ENCODE peak calls at places on chromosome 1, in six cellular contexts. E is OCI-LY7; N is tibial nerve; P is ovary; V is upper lobe of right lung; X is CD8-positive, alpha-beta T cell. F is an unnamed sample.

GRCh38 chr1:14623090-14623489 is 24.6 kb downstream of the KAZN start:
- DNase-seq in E (no peak), N (no peak), P (no peak), V (no peak), X (no peak), F (no peak)

GRCh38 chr1:175193339-175193950 is 869 bp upstream of the KIAA0040 start:
- DNase-seq in E (no peak), N (no peak), P (no peak), V (no peak), X (no peak), F (no peak)

GRCh38 chr1:109509176-109510134 is at the start of gene AMIGO1:
- DNase-seq in E (peak; percentile 60), N (no peak), P (peak; percentile 85), V (peak; percentile 88), X (peak; percentile 56), F (no peak)

GRCh38 chr1:243713470-243714186 is 136.4 kb downstream of the AKT3 start:
- DNase-seq in E (no peak), N (no peak), P (no peak), V (no peak), X (peak; percentile 11), F (no peak)

GRCh38 chr1:7302873-7303272 is 468.2 kb upstream of the VAMP3 start:
- DNase-seq in E (no peak), N (no peak), P (no peak), V (no peak), X (no peak), F (peak; percentile 6)

GRCh38 chr1:165507570-165507969 is 36.2 kb upstream of the LRRC52 start:
- DNase-seq in E (no peak), N (no peak), P (no peak), V (no peak), X (no peak), F (no peak)

GRCh38 chr1:55957233-55957632 is 622.1 kb downstream of the PLPP3 start:
- DNase-seq in E (no peak), N (no peak), P (no peak), V (no peak), X (no peak), F (no peak)

GRCh38 chr1:185479781-185480180 is 162.7 kb upstream of the IVNS1ABP start:
- DNase-seq in E (no peak), N (no peak), P (no peak), V (no peak), X (no peak), F (no peak)

GRCh38 chr1:163406787-163407186 is 85.0 kb downstream of the NUF2 start:
- DNase-seq in E (no peak), N (no peak), P (no peak), V (no peak), X (no peak), F (no peak)

GRCh38 chr1:110674337-110675059 is at the start of gene KCNA3:
- DNase-seq in E (peak; percentile 79), N (no peak), P (peak; percentile 66), V (peak; percentile 81), X (peak; percentile 65), F (no peak)

GRCh38 chr1:31764307-31765040 is at the start of gene ADGRB2:
- DNase-seq in E (peak; percentile 31), N (no peak), P (peak; percentile 55), V (no peak), X (no peak), F (no peak)

GRCh38 chr1:84719477-84720274 is 29.4 kb upstream of the SSX2IP start:
- DNase-seq in E (no peak), N (no peak), P (no peak), V (no peak), X (no peak), F (no peak)
- H3K4me3 ChIP-seq in E (no peak overlapping the region), N (no peak overlapping the region), P (no peak overlapping the region), V (peak overlapping the region; percentile 12), X (no peak overlapping the region), F (no peak overlapping the region)

DNA sequence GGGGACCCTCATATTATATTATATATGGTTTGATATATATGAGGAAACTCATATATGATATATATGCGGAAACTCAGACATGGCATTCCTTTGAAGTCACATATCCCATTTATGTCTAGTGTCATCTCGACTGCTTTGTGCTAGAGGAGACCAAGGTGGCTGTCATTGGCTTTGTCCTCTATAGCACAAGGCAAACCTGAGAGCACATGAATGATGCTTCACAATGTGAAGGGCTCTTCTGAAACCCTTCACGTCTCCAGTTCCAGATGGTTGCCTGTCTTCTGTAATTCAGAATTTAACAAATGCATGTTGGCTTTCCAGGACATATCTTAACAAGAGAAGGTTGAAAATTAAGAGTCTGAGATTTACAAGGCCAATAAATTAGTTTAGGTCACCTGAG is 303.6 kb downstream of the BARHL2 start:
- DNase-seq in E (no peak), N (no peak), P (no peak), V (no peak), X (no peak), F (no peak)
- TF ChIP-seq CTCF in E (no peak), N (no peak), P (no peak), V (no peak), X (no peak), F (no peak)

GRCh38 chr1:212305342-212305741 is 20.1 kb downstream of the PPP2R5A start:
- DNase-seq in E (no peak), N (no peak), P (no peak), V (no peak), X (no peak), F (no peak)

GRCh38 chr1:212297338-212297737 is 12.1 kb downstream of the PPP2R5A start:
- DNase-seq in E (no peak), N (no peak), P (no peak), V (no peak), X (no peak), F (no peak)

GRCh38 chr1:212295579-212295978 is 10.4 kb downstream of the PPP2R5A start:
- DNase-seq in E (no peak), N (no peak), P (no peak), V (no peak), X (no peak), F (no peak)

GRCh38 chr1:212302745-212303383 is 17.7 kb downstream of the PPP2R5A start:
- DNase-seq in E (no peak), N (no peak), P (no peak), V (no peak), X (no peak), F (no peak)

DNA sequence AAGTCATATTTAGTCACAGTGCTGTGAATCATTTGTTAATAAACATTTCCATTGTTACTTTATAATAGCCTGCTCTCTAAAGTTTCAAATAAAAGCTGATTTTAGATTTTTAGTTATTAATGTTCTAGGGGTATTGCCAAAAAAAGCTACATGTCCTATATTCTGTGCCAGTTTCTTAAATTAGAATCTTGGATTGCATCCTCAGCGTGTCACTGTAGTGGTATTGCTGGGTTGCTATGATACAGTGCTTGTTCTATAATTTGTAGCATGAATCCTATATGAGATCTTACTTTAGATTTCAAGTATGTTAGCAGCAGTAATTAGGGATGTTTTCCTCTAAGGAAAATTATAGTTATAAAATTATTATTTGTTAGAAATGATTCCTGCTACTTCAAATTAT is 16.4 kb downstream of the PPP2R5A start:
- DNase-seq in E (no peak), N (no peak), P (no peak), V (no peak), X (no peak), F (no peak)
- H3K4me3 ChIP-seq in E (no peak overlapping the region), N (no peak overlapping the region), P (no peak overlapping the region), V (no peak overlapping the region), X (no peak overlapping the region), F (no peak overlapping the region)

GRCh38 chr1:171298696-171299095 is 15.3 kb upstream of the FMO4 start:
- DNase-seq in E (no peak), N (no peak), P (no peak), V (no peak), X (no peak), F (no peak)
- TF ChIP-seq CTCF in E (no peak), N (no peak), P (no peak), V (no peak), X (no peak), F (no peak)